ENCODE peak calls at places on chromosomes 5 and 9, in four cellular contexts. Y is astrocyte of the hippocampus, U is brain microvascular endothelial cell, K is HFF-Myc. N is an unnamed sample.

GRCh38 chr5:13987843-13988464 is 43.5 kb upstream of the DNAH5 start:
- DNase-seq in Y (peak), U (peak), K (peak), N (peak)

GRCh38 chr9:127884427-127884911 is 7.0 kb upstream of the AK1 start:
- DNase-seq in Y (peak), U (no peak), K (no peak), N (no peak)

GRCh38 chr9:111067472-111067871 is 29.2 kb upstream of the LPAR1 start:
- DNase-seq in Y (no peak), U (no peak), K (no peak), N (no peak)

GRCh38 chr9:135989722-135990467 is 28.7 kb upstream of the UBAC1 start:
- DNase-seq in Y (no peak), U (no peak), K (no peak), N (no peak)

GRCh38 chr9:76400534-76401096 is 6.4 kb upstream of the RFK start:
- DNase-seq in Y (no peak), U (no peak), K (no peak), N (no peak)

GRCh38 chr5:165029471-165029870 is 1524.1 kb downstream of the MAT2B start:
- DNase-seq in Y (peak), U (no peak), K (no peak), N (peak)

GRCh38 chr9:92191801-92192200 is 76.6 kb upstream of the SPTLC1 start:
- DNase-seq in Y (no peak), U (no peak), K (peak), N (no peak)

GRCh38 chr9:20477940-20478620 is 144.2 kb downstream of the MLLT3 start:
- DNase-seq in Y (peak), U (peak), K (no peak), N (no peak)

GRCh38 chr9:123360161-123361085 is 4.4 kb downstream of the CRB2 start:
- DNase-seq in Y (peak), U (no peak), K (no peak), N (no peak)

N was measured in SK-N-MC.